ENCODE peak calls at places on chromosomes 16 and 17, in ten cellular contexts. O is uterus, C is pancreas, D is heart left ventricle, P is dorsolateral prefrontal cortex, E is stomach, W is BJ, G is cardiac muscle cell, A is ascending aorta, S is GM12865. Y is an unnamed sample.

GRCh38 chr17:21174719-21175118 is 39.2 kb downstream of the TMEM11 start:
- DNase-seq in O (peak), C (no peak), D (no peak), P (no peak), E (peak), W (no peak), G (peak), A (no peak), S (no peak), Y (no peak)

GRCh38 chr16:72940886-72941285 is 107.0 kb downstream of the ZFHX3 start:
- DNase-seq in O (no peak), C (no peak), D (no peak), P (no peak), E (no peak), W (no peak), G (no peak), A (no peak), S (no peak), Y (no peak)

GRCh38 chr17:80804466-80804865 is 187.2 kb upstream of the CHMP6 start:
- DNase-seq in O (no peak), C (no peak), D (no peak), P (peak), E (no peak), W (no peak), G (no peak), A (no peak), S (no peak), Y (no peak)

GRCh38 chr17:28908640-28909098 is 5.8 kb upstream of the DHRS13 start:
- DNase-seq in O (peak), C (no peak), D (no peak), P (no peak), E (no peak), W (peak), G (peak), A (no peak), S (no peak), Y (peak)

GRCh38 chr17:37088459-37088858 is 139.7 kb downstream of the AATF start:
- DNase-seq in O (no peak), C (no peak), D (no peak), P (no peak), E (peak), W (no peak), G (peak), A (no peak), S (no peak), Y (no peak)

GRCh38 chr16:82236415-82236814 is 66.4 kb upstream of the MPHOSPH6 start:
- DNase-seq in O (no peak), C (no peak), D (no peak), P (no peak), E (no peak), W (no peak), G (no peak), A (no peak), S (no peak), Y (no peak)

GRCh38 chr17:1197781-1198490 is 18.2 kb upstream of the ABR start:
- DNase-seq in O (peak), C (no peak), D (peak), P (no peak), E (peak), W (no peak), G (peak), A (peak), S (peak), Y (peak)

GRCh38 chr17:46977348-46977747 is 1.7 kb downstream of the RPRML start:
- DNase-seq in O (no peak), C (peak), D (no peak), P (no peak), E (peak), W (no peak), G (peak), A (no peak), S (no peak), Y (peak)

GRCh38 chr17:58757162-58757613 is 1.5 kb downstream of the PPM1E start:
- DNase-seq in O (no peak), C (no peak), D (no peak), P (no peak), E (no peak), W (no peak), G (no peak), A (no peak), S (no peak), Y (no peak)

GRCh38 chr16:19505600-19506303 is 16.1 kb downstream of the GDE1 start:
- DNase-seq in O (no peak), C (no peak), D (no peak), P (no peak), E (no peak), W (no peak), G (peak), A (no peak), S (no peak), Y (peak)

GRCh38 chr16:30652718-30653117 is 2.0 kb downstream of the PRR14 start:
- DNase-seq in O (no peak), C (no peak), D (no peak), P (no peak), E (no peak), W (no peak), G (no peak), A (no peak), S (no peak), Y (no peak)

GRCh38 chr17:29158096-29158495 is 22.1 kb downstream of the MYO18A start:
- DNase-seq in O (no peak), C (no peak), D (no peak), P (no peak), E (no peak), W (no peak), G (peak), A (no peak), S (no peak), Y (no peak)

GRCh38 chr16:54817432-54817831 is 113.2 kb upstream of the IRX5 start:
- DNase-seq in O (no peak), C (no peak), D (no peak), P (no peak), E (peak), W (no peak), G (peak), A (no peak), S (no peak), Y (no peak)

GRCh38 chr16:48276102-48276501 is 28.8 kb upstream of the ABCC11 start:
- DNase-seq in O (no peak), C (no peak), D (no peak), P (no peak), E (no peak), W (peak), G (no peak), A (no peak), S (no peak), Y (peak)

GRCh38 chr17:7314719-7315569 is at the start of gene GPS2:
- DNase-seq in O (peak), C (peak), D (peak), P (peak), E (peak), W (peak), G (peak), A (peak), S (peak), Y (peak)
- TF ChIP-seq CTCF in O (no peak), C (no peak), D (no peak), P (peak), E (no peak), W (no peak), G (no peak), A (no peak), S (no peak), Y (no peak)

DNA sequence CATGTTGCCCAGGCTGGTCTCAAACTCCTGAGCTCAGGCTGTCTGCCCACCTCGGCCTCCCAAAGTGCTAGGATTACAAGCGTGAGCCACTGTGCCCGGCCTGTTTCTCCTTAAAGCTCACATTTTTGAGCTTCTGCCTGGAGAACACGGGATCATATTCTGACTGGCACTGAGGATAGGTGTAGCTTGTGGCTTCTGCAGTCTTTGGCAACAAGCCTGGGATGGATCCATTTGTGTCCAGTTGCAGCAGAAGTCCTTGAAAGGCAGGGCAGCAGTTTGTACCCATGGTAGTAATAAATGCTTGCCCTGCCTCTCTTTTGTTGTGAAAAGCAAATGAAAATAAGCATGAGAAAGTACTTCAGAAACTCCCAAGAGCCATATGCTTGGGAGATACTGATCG is 3.0 kb upstream of the CORO7 start:
- DNase-seq in O (no peak), C (no peak), D (no peak), P (no peak), E (no peak), W (no peak), G (no peak), A (no peak), S (no peak), Y (no peak)
- H3K4me3 ChIP-seq in O (no peak), C (no peak), D (no peak), P (no peak), E (no peak), W (no peak), G (no peak), A (no peak), S (no peak), Y (no peak)

GRCh38 chr17:4249452-4250029 is 14.2 kb downstream of the ANKFY1 start:
- DNase-seq in O (no peak), C (no peak), D (no peak), P (no peak), E (no peak), W (no peak), G (peak), A (no peak), S (peak), Y (peak)
- TF ChIP-seq CTCF in O (peak), C (no peak), D (peak), P (no peak), E (no peak), W (peak), G (peak), A (peak), S (peak), Y (peak)

GRCh38 chr17:17385502-17385901 is 82.3 kb downstream of the NT5M start:
- DNase-seq in O (no peak), C (no peak), D (peak), P (peak), E (no peak), W (no peak), G (no peak), A (no peak), S (no peak), Y (no peak)

GRCh38 chr17:17387017-17387416 is 83.8 kb downstream of the NT5M start:
- DNase-seq in O (no peak), C (peak), D (no peak), P (no peak), E (no peak), W (no peak), G (no peak), A (no peak), S (no peak), Y (no peak)

GRCh38 chr17:17386143-17386800 is 83.1 kb downstream of the NT5M start:
- DNase-seq in O (no peak), C (no peak), D (peak), P (no peak), E (no peak), W (no peak), G (no peak), A (no peak), S (no peak), Y (no peak)

GRCh38 chr17:17384291-17384615 is 81.1 kb downstream of the NT5M start:
- DNase-seq in O (no peak), C (no peak), D (no peak), P (no peak), E (no peak), W (no peak), G (no peak), A (no peak), S (no peak), Y (no peak)

GRCh38 chr17:17384961-17385360 is 81.8 kb downstream of the NT5M start:
- DNase-seq in O (no peak), C (no peak), D (no peak), P (no peak), E (no peak), W (no peak), G (no peak), A (no peak), S (no peak), Y (no peak)
- H3K4me3 ChIP-seq in O (no peak), C (no peak), D (no peak), P (no peak), E (no peak), W (no peak), G (no peak), A (no peak), S (no peak), Y (no peak)

GRCh38 chr16:25709182-25709581 is 17.4 kb downstream of the HS3ST4 start:
- DNase-seq in O (no peak), C (no peak), D (no peak), P (no peak), E (no peak), W (no peak), G (no peak), A (no peak), S (no peak), Y (no peak)
- TF ChIP-seq CTCF in O (no peak), C (no peak), D (no peak), P (no peak), E (no peak), W (no peak), G (no peak), A (no peak), S (no peak), Y (no peak)

DNA sequence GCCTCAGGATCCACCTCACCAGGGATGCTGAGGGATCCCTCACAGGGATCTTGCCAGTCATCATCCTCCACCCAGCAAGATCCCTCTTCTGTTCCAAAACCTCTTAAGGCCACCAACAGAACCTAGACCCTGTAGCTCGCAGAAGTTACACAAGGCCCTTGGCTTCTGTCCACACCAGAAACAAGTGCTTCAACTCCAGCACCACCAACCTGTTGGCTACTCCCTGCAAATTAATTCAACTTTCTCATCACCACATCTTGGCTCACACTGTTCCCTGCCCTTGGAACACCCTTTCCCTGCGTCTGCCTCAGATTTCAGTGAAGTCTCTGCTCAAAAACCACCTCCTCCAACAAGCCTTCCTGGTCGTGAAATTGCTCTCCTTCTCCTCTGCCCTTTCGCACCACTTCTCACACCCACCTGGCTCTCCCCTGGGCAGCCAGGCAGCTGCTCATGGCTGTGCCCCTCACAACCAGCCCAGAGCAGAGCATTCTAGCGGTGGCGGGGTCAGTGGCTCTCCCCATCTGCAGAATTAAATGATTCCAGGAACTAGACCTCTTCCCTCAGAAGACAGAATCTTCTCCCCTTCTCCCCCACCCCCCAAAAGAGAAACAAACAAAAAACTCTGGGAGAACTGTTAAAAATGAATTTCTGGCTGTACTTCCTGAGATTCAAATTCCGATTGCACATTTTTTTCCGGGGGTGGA is 1.8 kb downstream of the PLLP start:
- DNase-seq in O (no peak), C (no peak), D (peak), P (no peak), E (no peak), W (no peak), G (no peak), A (no peak), S (no peak), Y (no peak)
- H3K4me3 ChIP-seq in O (no peak), C (no peak), D (no peak), P (peak), E (peak), W (no peak), G (no peak), A (no peak), S (no peak), Y (no peak)

DNA sequence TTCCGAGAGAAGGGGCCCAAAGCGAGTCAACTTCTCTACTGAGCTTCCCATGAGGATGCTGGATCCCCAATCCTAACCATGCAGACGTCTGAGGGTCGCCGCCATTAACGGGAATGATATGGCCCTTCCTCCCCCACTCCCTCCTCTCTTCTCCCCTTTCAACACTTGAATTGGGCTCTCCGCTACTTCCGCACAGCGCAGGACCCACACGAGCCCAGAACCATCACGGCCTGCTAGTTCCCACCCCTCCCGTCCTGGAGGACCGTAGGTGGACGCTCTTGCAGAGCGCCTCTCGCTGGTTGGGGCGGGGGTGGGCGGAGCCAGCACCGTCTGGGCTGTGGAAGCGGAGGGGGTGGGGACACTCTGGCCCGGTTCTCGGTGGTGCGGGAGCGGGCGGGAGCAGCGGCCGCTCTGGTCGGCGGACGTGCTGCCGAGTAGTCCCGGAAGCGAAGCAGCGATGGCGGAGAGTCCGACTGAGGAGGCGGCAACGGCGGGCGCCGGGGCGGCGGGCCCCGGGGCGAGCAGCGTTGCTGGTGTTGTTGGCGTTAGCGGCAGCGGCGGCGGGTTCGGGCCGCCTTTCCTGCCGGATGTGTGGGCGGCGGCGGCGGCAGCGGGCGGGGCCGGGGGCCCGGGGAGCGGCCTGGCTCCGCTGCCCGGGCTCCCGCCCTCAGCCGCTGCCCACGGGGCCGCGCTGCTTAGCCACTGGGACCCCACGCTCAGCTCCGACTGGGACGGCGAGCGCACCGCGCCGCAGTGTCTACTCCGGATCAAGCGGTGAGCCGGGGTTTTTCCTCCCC is at the start of gene UBE2Z:
- DNase-seq in O (peak), C (peak), D (peak), P (peak), E (peak), W (peak), G (peak), A (peak), S (peak), Y (peak)
- TF ChIP-seq CTCF in O (peak), C (no peak), D (no peak), P (peak), E (no peak), W (no peak), G (peak), A (peak), S (peak), Y (no peak)